ENCODE peak calls at places on chromosomes 13 and 19, in eight cellular contexts. J is SK-N-SH, A is upper lobe of left lung, M is GM12878, Z is stomach, S is HepG2, X is ovary, U is transverse colon. W is an unnamed sample. For H3K9me3, the result is how much of the 10 kb centered on the place peaks cover.

GRCh38 chr13:50208826-50209335 is 193.6 kb downstream of the KCNRG start:
- DNase-seq in J (no peak), X (no peak), S (peak), U (peak), A (no peak), M (no peak), Z (peak), W (peak)

GRCh38 chr19:44540736-44541135 is 11.3 kb upstream of the CEACAM20 start:
- DNase-seq in A (no peak), Z (no peak), X (no peak), M (no peak), S (no peak), J (no peak), U (no peak), W (no peak)

GRCh38 chr13:54658771-54659170 is 1630.2 kb downstream of the OLFM4 start:
- DNase-seq in U (no peak), X (no peak), J (no peak), S (no peak), A (peak), Z (no peak), M (no peak), W (no peak)

GRCh38 chr19:16445238-16446107 is 26.3 kb downstream of the EPS15L1 start:
- DNase-seq in J (no peak), M (peak), U (peak), Z (no peak), X (no peak), S (peak), A (no peak), W (no peak)

GRCh38 chr13:39603424-39603947 is 493 bp upstream of the LHFPL6 start:
- DNase-seq in A (peak), S (no peak), X (peak), U (peak), Z (no peak), M (no peak), J (peak), W (no peak)

GRCh38 chr19:35742121-35742724 is at the start of gene IGFLR1:
- DNase-seq in U (peak), M (peak), J (no peak), Z (peak), A (no peak), S (no peak), X (no peak), W (no peak)

GRCh38 chr13:21053231-21053630 is 8.2 kb downstream of the LATS2 start:
- DNase-seq in J (no peak), M (no peak), Z (no peak), X (no peak), A (no peak), U (no peak), S (no peak), W (no peak)

GRCh38 chr19:7533925-7534480 is 1.5 kb upstream of the PNPLA6 start:
- DNase-seq in J (peak), Z (peak), A (peak), U (peak), X (peak), M (peak), S (peak), W (peak)

GRCh38 chr13:24910502-24911134 is 146.6 kb downstream of the RNF17 start:
- DNase-seq in M (no peak), Z (no peak), J (no peak), U (peak), A (no peak), S (no peak), X (no peak), W (no peak)

GRCh38 chr19:53132231-53132991 is at the start of gene ZNF415:
- DNase-seq in M (no peak), U (peak), A (peak), J (peak), S (no peak), X (peak), Z (peak), W (peak)

GRCh38 chr13:56909896-56910600 is 230.7 kb upstream of the PRR20A start:
- DNase-seq in J (no peak), M (no peak), U (no peak), Z (no peak), S (no peak), X (no peak), A (peak), W (no peak)

GRCh38 chr19:49064029-49064629 is 489 bp downstream of the NTF4 start:
- DNase-seq in X (no peak), M (no peak), S (no peak), J (peak), U (no peak), Z (no peak), A (no peak), W (no peak)

GRCh38 chr19:17073869-17074627 is 1.2 kb downstream of the HAUS8 start:
- DNase-seq in M (no peak), U (peak), X (no peak), S (no peak), Z (no peak), A (no peak), J (no peak), W (no peak)

GRCh38 chr13:97976551-97977375 is 23.3 kb downstream of the IPO5 start:
- DNase-seq in S (no peak), U (peak), A (no peak), M (no peak), Z (no peak), X (no peak), J (peak), W (no peak)

GRCh38 chr19:24141612-24142011 is 54.6 kb downstream of the ZNF254 start:
- DNase-seq in U (no peak), S (peak), Z (no peak), X (no peak), M (no peak), A (no peak), J (no peak), W (no peak)

GRCh38 chr19:30064776-30065494 is 122.9 kb downstream of the URI1 start:
- DNase-seq in J (peak), A (peak), M (no peak), U (peak), Z (peak), S (no peak), X (no peak), W (no peak)

GRCh38 chr19:11194657-11195056 is 2.7 kb downstream of the KANK2 start:
- DNase-seq in J (no peak), X (peak), U (no peak), M (no peak), A (no peak), S (no peak), Z (no peak), W (no peak)

GRCh38 chr19:495440-496332 is 600 bp upstream of the MADCAM1 start:
- DNase-seq in U (no peak), S (no peak), Z (no peak), A (peak), M (no peak), X (no peak), J (peak), W (no peak)

GRCh38 chr19:39126593-39127187 is 1.1 kb downstream of the PAK4 start:
- DNase-seq in J (no peak), U (peak), M (no peak), S (peak), Z (peak), X (no peak), A (no peak), W (no peak)

GRCh38 chr13:37681295-37682032 is 82.9 kb upstream of the POSTN start:
- DNase-seq in U (no peak), M (no peak), J (no peak), X (no peak), Z (no peak), S (no peak), A (no peak), W (no peak)

GRCh38 chr19:28961772-28962500 is 251.0 kb downstream of the UQCRFS1 start:
- DNase-seq in J (no peak), U (no peak), A (no peak), S (no peak), X (no peak), M (no peak), Z (no peak), W (no peak)

GRCh38 chr19:925912-926594 is at the start of gene ARID3A:
- DNase-seq in Z (peak), A (no peak), S (no peak), J (peak), M (no peak), X (no peak), U (peak), W (no peak)

GRCh38 chr19:54369082-54369691 is 4.5 kb upstream of the LAIR1 start:
- DNase-seq in X (no peak), S (no peak), U (no peak), A (no peak), J (no peak), M (no peak), Z (no peak), W (no peak)

GRCh38 chr13:24834902-24835510 is 71.0 kb downstream of the RNF17 start:
- DNase-seq in U (peak), J (no peak), X (no peak), M (no peak), S (no peak), A (no peak), Z (no peak), W (no peak)

GRCh38 chr13:95020298-95020987 is 280.8 kb downstream of the ABCC4 start:
- DNase-seq in S (no peak), A (no peak), Z (no peak), J (no peak), X (no peak), U (no peak), M (no peak), W (no peak)

GRCh38 chr13:104984296-104984818 is 1551.1 kb downstream of the EFNB2 start:
- DNase-seq in U (no peak), M (peak), S (no peak), A (no peak), J (peak), X (no peak), Z (peak), W (peak)

GRCh38 chr13:45674908-45675307 is 27.2 kb upstream of the CBY2 start:
- DNase-seq in S (no peak), X (no peak), Z (no peak), J (peak), A (no peak), M (no peak), U (no peak), W (no peak)

GRCh38 chr13:90389537-90389936 is 958.0 kb upstream of the MIR17HG start:
- DNase-seq in M (no peak), U (no peak), X (no peak), Z (no peak), A (no peak), J (no peak), S (no peak), W (no peak)

GRCh38 chr13:52837850-52838249 is 10.6 kb downstream of the PCDH8 start:
- DNase-seq in Z (no peak), M (no peak), J (no peak), X (no peak), A (no peak), S (no peak), U (no peak), W (no peak)

GRCh38 chr13:77222909-77223308 is 104.0 kb downstream of the MYCBP2 start:
- DNase-seq in U (no peak), Z (no peak), S (no peak), A (no peak), X (no peak), J (no peak), M (no peak), W (no peak)

GRCh38 chr19:17496337-17496997 is 15.0 kb upstream of the PGLS start:
- DNase-seq in U (peak), X (no peak), A (peak), J (peak), Z (peak), M (peak), S (peak), W (peak)

GRCh38 chr13:40181203-40181845 is 485.1 kb downstream of the FOXO1 start:
- DNase-seq in A (no peak), U (no peak), S (peak), X (no peak), J (no peak), Z (no peak), M (no peak), W (no peak)

GRCh38 chr13:100674363-100674847 is at the start of gene TMTC4:
- DNase-seq in A (no peak), M (no peak), J (peak), U (peak), Z (no peak), X (no peak), S (peak), W (no peak)

GRCh38 chr19:34904846-34905527 is 21.7 kb upstream of the ZNF30 start:
- DNase-seq in Z (no peak), J (peak), M (no peak), S (no peak), X (no peak), A (peak), U (no peak), W (no peak)

GRCh38 chr19:46416077-46416709 is 2.8 kb upstream of the CCDC8 start:
- DNase-seq in J (peak), S (peak), A (peak), Z (peak), U (peak), X (peak), M (no peak), W (peak)

DNA sequence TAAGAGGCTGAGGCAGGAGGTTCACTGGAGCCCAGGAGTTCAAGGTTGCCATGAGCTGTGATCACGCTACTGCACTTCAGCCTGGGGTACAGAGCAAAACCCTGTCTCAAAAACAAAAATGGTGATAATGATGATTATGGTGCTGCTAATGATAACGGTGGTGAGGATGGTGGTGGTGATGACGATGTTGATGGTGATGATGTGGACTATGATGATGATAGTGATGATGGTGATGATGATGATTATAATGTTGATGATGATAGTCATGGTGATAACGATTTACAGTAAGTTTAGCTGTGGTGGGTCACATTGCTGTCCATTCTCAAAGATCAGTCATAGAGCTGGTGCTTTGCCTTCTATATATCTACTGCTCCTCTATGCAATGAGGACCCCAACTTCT is 1340.6 kb downstream of the UQCRFS1 start:
- DNase-seq in S (no peak), Z (no peak), A (no peak), J (no peak), X (no peak), M (no peak), U (no peak), W (no peak)
- H3K9me3 ChIP-seq in S (half or more), Z (under half), A (under half), J (under half), X (under half), M (under half), U (under half), W (under half)

DNA sequence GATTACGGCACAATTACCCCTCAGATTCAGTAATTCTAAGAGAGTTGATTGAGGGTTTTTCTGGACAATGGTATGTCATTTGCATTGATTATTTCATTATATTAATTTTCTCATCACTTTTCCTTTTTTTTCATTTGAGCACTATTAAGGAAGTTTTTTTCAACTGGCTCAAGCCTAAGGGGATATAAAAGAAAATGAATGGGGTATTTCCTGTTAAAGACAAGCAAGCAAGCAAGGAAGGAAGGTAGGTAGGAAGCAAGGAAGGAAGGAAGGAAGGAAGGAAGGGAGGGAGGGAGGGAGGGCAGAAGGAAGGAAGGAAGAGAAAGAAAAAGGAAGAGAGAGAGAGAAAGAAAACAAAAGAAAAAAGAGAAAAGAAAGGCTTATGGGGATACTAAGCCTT is 620.3 kb downstream of the DIAPH3 start:
- DNase-seq in X (no peak), Z (no peak), A (no peak), S (no peak), U (no peak), M (no peak), J (no peak), W (no peak)
- TF ChIP-seq EP300 in X (no peak), Z (no peak), A (no peak), S (no peak), U (no peak), M (no peak), J (no peak), W (no peak)

GRCh38 chr19:3368441-3368795 is 2.0 kb downstream of the NFIC start:
- DNase-seq in X (no peak), Z (no peak), S (no peak), M (no peak), J (no peak), A (no peak), U (no peak), W (no peak)
- H3K9me3 ChIP-seq in X (under half), Z (under half), S (under half), M (under half), J (under half), A (under half), U (under half), W (under half)

GRCh38 chr13:29523199-29523931 is 72.1 kb downstream of the SLC7A1 start:
- DNase-seq in S (no peak), X (no peak), U (no peak), Z (no peak), J (no peak), A (no peak), M (no peak), W (peak)

GRCh38 chr13:29521336-29521735 is 74.2 kb downstream of the SLC7A1 start:
- DNase-seq in M (no peak), U (no peak), S (no peak), Z (no peak), A (no peak), J (no peak), X (no peak), W (no peak)

GRCh38 chr13:29522044-29522685 is 73.3 kb downstream of the SLC7A1 start:
- DNase-seq in S (no peak), A (no peak), M (no peak), Z (no peak), U (no peak), X (no peak), J (no peak), W (peak)

GRCh38 chr13:29519921-29520320 is 75.6 kb downstream of the SLC7A1 start:
- DNase-seq in Z (no peak), J (no peak), S (no peak), M (no peak), X (no peak), A (no peak), U (no peak), W (no peak)

GRCh38 chr13:29520671-29521070 is 74.8 kb downstream of the SLC7A1 start:
- DNase-seq in S (no peak), M (no peak), X (no peak), Z (no peak), A (no peak), U (no peak), J (no peak), W (no peak)
- TF ChIP-seq EP300 in S (no peak), M (no peak), X (no peak), Z (no peak), A (no peak), U (no peak), J (no peak), W (no peak)

W was measured in tibial nerve.